ENCODE peak calls at places on chromosomes 3 and 15, in seven cellular contexts. One of them, this sample, is unnamed.

GRCh38 chr3:61966200-61966599 is 404.8 kb downstream of the PTPRG start:
- DNase-seq in astrocyte of the spinal cord: no peak
- DNase-seq in B cell: no peak
- DNase-seq in activated CD4-positive, alpha-beta T cell treated with anti-CD3 and anti-CD28 coated beads, Interleukin-2, amount 50 U/mL, for 4 hours: no peak
- DNase-seq in stimulated activated CD8-positive, alpha-beta memory T cell treated with anti-CD3 and anti-CD28 coated beads, Interleukin-4, amount 100 ng/mL, for 4 hours: no peak
- DNase-seq in pons: no peak
- DNase-seq in HCEC 1CT: peak; percentile 25
- DNase-seq in this sample: no peak

GRCh38 chr3:105284876-105285275 is 81.8 kb upstream of the ALCAM start:
- DNase-seq in astrocyte of the spinal cord: no peak
- DNase-seq in B cell: no peak
- DNase-seq in activated CD4-positive, alpha-beta T cell treated with anti-CD3 and anti-CD28 coated beads, Interleukin-2, amount 50 U/mL, for 4 hours: no peak
- DNase-seq in stimulated activated CD8-positive, alpha-beta memory T cell treated with anti-CD3 and anti-CD28 coated beads, Interleukin-4, amount 100 ng/mL, for 4 hours: no peak
- DNase-seq in pons: no peak
- DNase-seq in HCEC 1CT: peak; percentile 64
- DNase-seq in this sample: no peak

GRCh38 chr3:132595036-132595435 is 2.0 kb upstream of the ACKR4 start:
- DNase-seq in astrocyte of the spinal cord: peak; percentile 41
- DNase-seq in B cell: no peak
- DNase-seq in activated CD4-positive, alpha-beta T cell treated with anti-CD3 and anti-CD28 coated beads, Interleukin-2, amount 50 U/mL, for 4 hours: no peak
- DNase-seq in stimulated activated CD8-positive, alpha-beta memory T cell treated with anti-CD3 and anti-CD28 coated beads, Interleukin-4, amount 100 ng/mL, for 4 hours: no peak
- DNase-seq in pons: no peak
- DNase-seq in HCEC 1CT: peak; percentile 74
- DNase-seq in this sample: no peak

GRCh38 chr3:38165722-38166387 is 518 bp downstream of the OXSR1 start:
- DNase-seq in astrocyte of the spinal cord: peak; percentile 31
- DNase-seq in B cell: no peak
- DNase-seq in activated CD4-positive, alpha-beta T cell treated with anti-CD3 and anti-CD28 coated beads, Interleukin-2, amount 50 U/mL, for 4 hours: no peak
- DNase-seq in stimulated activated CD8-positive, alpha-beta memory T cell treated with anti-CD3 and anti-CD28 coated beads, Interleukin-4, amount 100 ng/mL, for 4 hours: peak; percentile 9
- DNase-seq in pons: no peak
- DNase-seq in HCEC 1CT: peak; percentile 59
- DNase-seq in this sample: peak; percentile 41

GRCh38 chr15:100922192-100923040 is 3.3 kb downstream of the LRRK1 start:
- DNase-seq in astrocyte of the spinal cord: no peak
- DNase-seq in B cell: no peak
- DNase-seq in activated CD4-positive, alpha-beta T cell treated with anti-CD3 and anti-CD28 coated beads, Interleukin-2, amount 50 U/mL, for 4 hours: no peak
- DNase-seq in stimulated activated CD8-positive, alpha-beta memory T cell treated with anti-CD3 and anti-CD28 coated beads, Interleukin-4, amount 100 ng/mL, for 4 hours: no peak
- DNase-seq in pons: peak; percentile 39
- DNase-seq in HCEC 1CT: no peak
- DNase-seq in this sample: no peak

GRCh38 chr3:16587703-16588070 is 17.5 kb downstream of the DAZL start:
- DNase-seq in astrocyte of the spinal cord: peak; percentile 38
- DNase-seq in B cell: no peak
- DNase-seq in activated CD4-positive, alpha-beta T cell treated with anti-CD3 and anti-CD28 coated beads, Interleukin-2, amount 50 U/mL, for 4 hours: no peak
- DNase-seq in stimulated activated CD8-positive, alpha-beta memory T cell treated with anti-CD3 and anti-CD28 coated beads, Interleukin-4, amount 100 ng/mL, for 4 hours: no peak
- DNase-seq in pons: no peak
- DNase-seq in HCEC 1CT: no peak
- DNase-seq in this sample: no peak

GRCh38 chr15:47513496-47513895 is 203.8 kb upstream of the SEMA6D start:
- DNase-seq in astrocyte of the spinal cord: peak; percentile 37
- DNase-seq in B cell: no peak
- DNase-seq in activated CD4-positive, alpha-beta T cell treated with anti-CD3 and anti-CD28 coated beads, Interleukin-2, amount 50 U/mL, for 4 hours: no peak
- DNase-seq in stimulated activated CD8-positive, alpha-beta memory T cell treated with anti-CD3 and anti-CD28 coated beads, Interleukin-4, amount 100 ng/mL, for 4 hours: no peak
- DNase-seq in pons: no peak
- DNase-seq in HCEC 1CT: no peak
- DNase-seq in this sample: no peak

GRCh38 chr15:60059186-60059585 is 55.1 kb downstream of the FOXB1 start:
- DNase-seq in astrocyte of the spinal cord: no peak
- DNase-seq in B cell: no peak
- DNase-seq in activated CD4-positive, alpha-beta T cell treated with anti-CD3 and anti-CD28 coated beads, Interleukin-2, amount 50 U/mL, for 4 hours: no peak
- DNase-seq in stimulated activated CD8-positive, alpha-beta memory T cell treated with anti-CD3 and anti-CD28 coated beads, Interleukin-4, amount 100 ng/mL, for 4 hours: no peak
- DNase-seq in pons: no peak
- DNase-seq in HCEC 1CT: no peak
- DNase-seq in this sample: no peak

GRCh38 chr3:174955513-174956001 is 96.4 kb downstream of the NAALADL2 start:
- DNase-seq in astrocyte of the spinal cord: peak; percentile 41
- DNase-seq in B cell: no peak
- DNase-seq in activated CD4-positive, alpha-beta T cell treated with anti-CD3 and anti-CD28 coated beads, Interleukin-2, amount 50 U/mL, for 4 hours: no peak
- DNase-seq in stimulated activated CD8-positive, alpha-beta memory T cell treated with anti-CD3 and anti-CD28 coated beads, Interleukin-4, amount 100 ng/mL, for 4 hours: no peak
- DNase-seq in pons: no peak
- DNase-seq in HCEC 1CT: peak; percentile 64
- DNase-seq in this sample: no peak

GRCh38 chr3:14552041-14552648 is 12.0 kb upstream of the GRIP2 start:
- DNase-seq in astrocyte of the spinal cord: no peak
- DNase-seq in B cell: no peak
- DNase-seq in activated CD4-positive, alpha-beta T cell treated with anti-CD3 and anti-CD28 coated beads, Interleukin-2, amount 50 U/mL, for 4 hours: no peak
- DNase-seq in stimulated activated CD8-positive, alpha-beta memory T cell treated with anti-CD3 and anti-CD28 coated beads, Interleukin-4, amount 100 ng/mL, for 4 hours: no peak
- DNase-seq in pons: no peak
- DNase-seq in HCEC 1CT: no peak
- DNase-seq in this sample: no peak

GRCh38 chr15:93245616-93246122 is 156.7 kb upstream of the RGMA start:
- DNase-seq in astrocyte of the spinal cord: no peak
- DNase-seq in B cell: no peak
- DNase-seq in activated CD4-positive, alpha-beta T cell treated with anti-CD3 and anti-CD28 coated beads, Interleukin-2, amount 50 U/mL, for 4 hours: no peak
- DNase-seq in stimulated activated CD8-positive, alpha-beta memory T cell treated with anti-CD3 and anti-CD28 coated beads, Interleukin-4, amount 100 ng/mL, for 4 hours: no peak
- DNase-seq in pons: no peak
- DNase-seq in HCEC 1CT: no peak
- DNase-seq in this sample: no peak

GRCh38 chr3:157175678-157176077 is 15.7 kb upstream of the CCNL1 start:
- DNase-seq in astrocyte of the spinal cord: no peak
- DNase-seq in B cell: no peak
- DNase-seq in activated CD4-positive, alpha-beta T cell treated with anti-CD3 and anti-CD28 coated beads, Interleukin-2, amount 50 U/mL, for 4 hours: no peak
- DNase-seq in stimulated activated CD8-positive, alpha-beta memory T cell treated with anti-CD3 and anti-CD28 coated beads, Interleukin-4, amount 100 ng/mL, for 4 hours: no peak
- DNase-seq in pons: peak; percentile 43
- DNase-seq in HCEC 1CT: peak; percentile 18
- DNase-seq in this sample: peak; percentile 23

GRCh38 chr3:65830948-65831732 is 207.6 kb downstream of the MAGI1 start:
- DNase-seq in astrocyte of the spinal cord: no peak
- DNase-seq in B cell: no peak
- DNase-seq in activated CD4-positive, alpha-beta T cell treated with anti-CD3 and anti-CD28 coated beads, Interleukin-2, amount 50 U/mL, for 4 hours: no peak
- DNase-seq in stimulated activated CD8-positive, alpha-beta memory T cell treated with anti-CD3 and anti-CD28 coated beads, Interleukin-4, amount 100 ng/mL, for 4 hours: no peak
- DNase-seq in pons: peak; percentile 95
- DNase-seq in HCEC 1CT: no peak
- DNase-seq in this sample: peak; percentile 68

GRCh38 chr3:141311496-141312358 is 56.6 kb upstream of the ZBTB38 start:
- DNase-seq in astrocyte of the spinal cord: peak; percentile 99
- DNase-seq in B cell: peak; percentile 99
- DNase-seq in activated CD4-positive, alpha-beta T cell treated with anti-CD3 and anti-CD28 coated beads, Interleukin-2, amount 50 U/mL, for 4 hours: peak; percentile 98
- DNase-seq in stimulated activated CD8-positive, alpha-beta memory T cell treated with anti-CD3 and anti-CD28 coated beads, Interleukin-4, amount 100 ng/mL, for 4 hours: peak; percentile 98
- DNase-seq in pons: peak; percentile 97
- DNase-seq in HCEC 1CT: peak; percentile 96
- DNase-seq in this sample: peak; percentile 98

GRCh38 chr3:128734523-128735189 is 8.7 kb downstream of the RAB7A start:
- DNase-seq in astrocyte of the spinal cord: no peak
- DNase-seq in B cell: no peak
- DNase-seq in activated CD4-positive, alpha-beta T cell treated with anti-CD3 and anti-CD28 coated beads, Interleukin-2, amount 50 U/mL, for 4 hours: no peak
- DNase-seq in stimulated activated CD8-positive, alpha-beta memory T cell treated with anti-CD3 and anti-CD28 coated beads, Interleukin-4, amount 100 ng/mL, for 4 hours: no peak
- DNase-seq in pons: no peak
- DNase-seq in HCEC 1CT: peak; percentile 45
- DNase-seq in this sample: no peak

GRCh38 chr3:15361494-15362214 is 29.3 kb upstream of the SH3BP5 start:
- DNase-seq in astrocyte of the spinal cord: no peak
- DNase-seq in B cell: peak; percentile 64
- DNase-seq in activated CD4-positive, alpha-beta T cell treated with anti-CD3 and anti-CD28 coated beads, Interleukin-2, amount 50 U/mL, for 4 hours: peak; percentile 39
- DNase-seq in stimulated activated CD8-positive, alpha-beta memory T cell treated with anti-CD3 and anti-CD28 coated beads, Interleukin-4, amount 100 ng/mL, for 4 hours: no peak
- DNase-seq in pons: no peak
- DNase-seq in HCEC 1CT: peak; percentile 44
- DNase-seq in this sample: no peak

GRCh38 chr3:124084398-124084881 is 92.5 kb upstream of the ROPN1 start:
- DNase-seq in astrocyte of the spinal cord: no peak
- DNase-seq in B cell: no peak
- DNase-seq in activated CD4-positive, alpha-beta T cell treated with anti-CD3 and anti-CD28 coated beads, Interleukin-2, amount 50 U/mL, for 4 hours: no peak
- DNase-seq in stimulated activated CD8-positive, alpha-beta memory T cell treated with anti-CD3 and anti-CD28 coated beads, Interleukin-4, amount 100 ng/mL, for 4 hours: no peak
- DNase-seq in pons: no peak
- DNase-seq in HCEC 1CT: no peak
- DNase-seq in this sample: no peak

This sample was measured in putamen.